ENCODE peak calls at places on chromosomes 7 and 10, in six cellular contexts. D is PC-3, A is GM12878, I is GM23338, Z is SK-N-SH, M is HCT116. E is an unnamed sample.

GRCh38 chr7:30936650-30937245 is 25.1 kb downstream of the AQP1 start:
- DNase-seq in D (no peak), A (no peak), I (no peak), Z (peak; percentile 14), M (no peak), E (no peak)

GRCh38 chr10:78921906-78922305 is 146.9 kb upstream of the ZMIZ1 start:
- DNase-seq in D (no peak), A (no peak), I (no peak), Z (no peak), M (no peak), E (no peak)

GRCh38 chr7:97835296-97836138 is 36.7 kb downstream of the ASNS start:
- DNase-seq in D (peak; percentile 79), A (peak; percentile 9), I (peak; percentile 86), Z (peak; percentile 61), M (peak; percentile 50), E (peak; percentile 71)

GRCh38 chr7:52843436-52843835 is 192.0 kb upstream of the POM121L12 start:
- DNase-seq in D (no peak), A (no peak), I (no peak), Z (no peak), M (no peak), E (no peak)

GRCh38 chr10:71391701-71392100 is 5.0 kb upstream of the CDH23 start:
- DNase-seq in D (no peak), A (no peak), I (no peak), Z (no peak), M (no peak), E (no peak)

GRCh38 chr10:99983280-99983988 is 26.3 kb downstream of the DNMBP start:
- DNase-seq in D (no peak), A (peak; percentile 48), I (no peak), Z (peak; percentile 73), M (no peak), E (no peak)

GRCh38 chr7:80583901-80584300 is 54.5 kb upstream of the CD36 start:
- DNase-seq in D (no peak), A (no peak), I (no peak), Z (no peak), M (no peak), E (no peak)

GRCh38 chr10:62620491-62620890 is 184.0 kb upstream of the ADO start:
- DNase-seq in D (no peak), A (no peak), I (no peak), Z (no peak), M (no peak), E (no peak)

GRCh38 chr7:101085000-101085948 is at the start of gene TRIM56:
- DNase-seq in D (peak; percentile 95), A (peak; percentile 49), I (peak; percentile 86), Z (peak; percentile 75), M (peak; percentile 46), E (peak; percentile 89)

GRCh38 chr10:78934499-78934898 is 134.3 kb upstream of the ZMIZ1 start:
- DNase-seq in D (no peak), A (no peak), I (no peak), Z (no peak), M (no peak), E (no peak)

GRCh38 chr7:25360471-25360870 is 132.2 kb upstream of the NPVF start:
- DNase-seq in D (no peak), A (no peak), I (no peak), Z (no peak), M (no peak), E (no peak)

GRCh38 chr10:71605263-71605962 is 114.2 kb downstream of the C10orf105 start:
- DNase-seq in D (no peak), A (no peak), I (no peak), Z (no peak), M (no peak), E (no peak)

GRCh38 chr7:141708053-141708452 is at the start of gene WEE2:
- DNase-seq in D (no peak), A (no peak), I (no peak), Z (no peak), M (no peak), E (no peak)

DNA sequence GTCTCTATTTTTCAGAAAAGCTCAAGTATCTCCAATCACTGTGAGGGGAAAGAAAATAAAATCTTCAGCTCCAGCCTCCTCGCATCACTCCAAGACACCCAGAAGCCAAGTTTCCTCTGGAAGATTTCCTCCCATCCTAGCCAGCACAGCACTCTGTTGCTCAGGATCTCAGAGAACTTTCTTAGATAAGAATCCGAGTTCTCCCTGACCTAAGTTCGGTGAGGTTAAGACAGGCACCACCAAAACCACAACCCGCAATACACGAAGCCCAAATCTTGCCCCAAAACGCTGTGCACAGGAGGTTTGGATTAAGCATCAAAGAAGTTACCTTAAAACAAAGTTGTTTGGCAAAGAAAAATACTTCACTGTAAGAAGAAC is 4.2 kb downstream of the FAM53B start:
- DNase-seq in D (no peak), A (no peak), I (peak; percentile 35), Z (no peak), M (no peak), E (no peak)
- H3K4me3 ChIP-seq in D (peak overlapping the region; percentile 92), A (peak overlapping the region; percentile 84), I (peak overlapping the region; percentile 21), Z (no peak overlapping the region), M (no peak overlapping the region), E (no peak overlapping the region)

GRCh38 chr10:94500063-94500462 is 45.5 kb upstream of the HELLS start:
- DNase-seq in D (peak; percentile 5), A (no peak), I (peak; percentile 36), Z (peak; percentile 15), M (no peak), E (no peak)
- TF ChIP-seq CTCF in D (peak; percentile 59), A (peak; percentile 7), I (peak; percentile 63), Z (peak; percentile 54), M (peak; percentile 69), E (peak; percentile 3)

GRCh38 chr10:97538401-97538800 is 34.2 kb upstream of the ANKRD2 start:
- DNase-seq in D (no peak), A (no peak), I (no peak), Z (no peak), M (no peak), E (no peak)
- H2AFZ ChIP-seq in D (no peak overlapping the region), A (no peak overlapping the region), I (no peak overlapping the region), Z (no peak overlapping the region), M (no peak overlapping the region), E (no peak overlapping the region)

DNA sequence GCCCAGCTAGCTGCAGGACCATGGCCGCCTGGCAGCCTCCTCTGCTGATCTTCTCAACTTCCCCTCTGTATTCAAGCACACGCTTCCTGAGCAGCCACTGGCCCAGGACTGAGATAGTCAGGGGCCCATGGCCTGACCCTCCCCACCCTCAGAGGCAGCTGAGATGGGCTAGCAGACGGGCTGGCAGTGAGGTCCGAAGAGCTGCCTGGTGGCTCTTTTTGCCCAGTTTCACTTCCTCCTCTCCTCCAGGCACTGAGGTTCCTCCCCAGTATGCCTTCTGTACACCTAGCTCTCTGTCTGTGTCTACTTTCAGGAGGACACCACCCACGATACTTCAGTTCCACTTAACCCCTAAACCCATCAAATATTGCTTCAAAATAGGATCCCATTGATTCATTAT is 395.6 kb downstream of the TNS3 start:
- DNase-seq in D (no peak), A (peak; percentile 25), I (no peak), Z (no peak), M (no peak), E (peak; percentile 60)
- H3K4me3 ChIP-seq in D (no peak overlapping the region), A (no peak overlapping the region), I (no peak overlapping the region), Z (no peak overlapping the region), M (no peak overlapping the region), E (no peak overlapping the region)

GRCh38 chr7:140643416-140643815 is 2.8 kb upstream of the DENND2A start:
- DNase-seq in D (no peak), A (no peak), I (no peak), Z (no peak), M (no peak), E (no peak)

GRCh38 chr7:140641532-140642191 is 1.0 kb upstream of the DENND2A start:
- DNase-seq in D (no peak), A (no peak), I (peak; percentile 59), Z (no peak), M (no peak), E (no peak)

GRCh38 chr7:140646931-140647647 is 6.5 kb upstream of the DENND2A start:
- DNase-seq in D (no peak), A (no peak), I (peak; percentile 90), Z (peak; percentile 90), M (peak; percentile 50), E (peak; percentile 57)

GRCh38 chr7:140640727-140641531 is at the start of gene DENND2A:
- DNase-seq in D (peak; percentile 48), A (no peak), I (peak; percentile 90), Z (peak; percentile 99), M (no peak), E (no peak)

DNA sequence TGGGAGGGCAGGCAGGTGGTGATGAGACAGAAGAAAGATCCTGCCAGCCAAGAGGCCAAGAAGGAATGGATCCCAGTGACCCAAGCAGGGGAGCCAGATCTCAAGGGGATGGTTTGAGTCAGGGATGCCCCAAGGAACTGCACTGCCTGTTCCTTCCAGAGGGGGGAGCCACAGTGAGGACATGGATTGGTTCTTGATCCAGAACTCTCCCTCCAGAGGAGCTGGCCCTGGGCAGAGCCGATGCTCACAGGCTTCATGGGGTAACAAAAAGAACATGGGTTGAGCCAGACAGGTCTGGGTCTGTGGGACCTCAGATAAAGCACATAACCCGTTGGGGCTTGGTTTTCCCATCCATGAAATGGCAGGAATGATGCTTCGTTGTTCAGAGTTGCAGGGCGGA is 4.6 kb upstream of the DENND2A start:
- DNase-seq in D (no peak), A (no peak), I (peak; percentile 80), Z (peak; percentile 54), M (no peak), E (no peak)
- TF ChIP-seq CTCF in D (peak; percentile 51), A (no peak), I (peak; percentile 86), Z (peak; percentile 58), M (peak; percentile 70), E (peak; percentile 41)

DNA sequence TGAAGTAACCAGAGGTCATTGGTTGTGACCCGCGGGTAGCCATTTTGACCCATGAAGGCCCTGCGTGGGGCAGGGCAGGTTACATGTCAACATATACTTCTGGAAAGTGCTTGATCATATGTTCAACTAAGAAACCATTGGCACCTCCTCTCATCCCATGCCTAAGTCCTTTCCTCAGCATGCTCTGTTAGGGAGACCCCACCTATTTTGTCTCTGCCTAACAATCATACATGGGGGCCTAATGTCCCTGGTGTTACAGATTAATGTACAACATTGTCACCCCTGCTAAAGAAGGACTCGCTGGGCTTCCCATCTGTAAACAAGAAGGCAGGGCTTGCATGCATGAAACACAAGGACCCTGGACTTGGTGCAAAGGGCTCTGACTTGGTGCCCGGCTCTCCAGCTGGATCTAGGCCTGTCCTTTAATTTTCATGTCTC is 133.7 kb upstream of the TNS3 start:
- DNase-seq in D (no peak), A (no peak), I (no peak), Z (no peak), M (no peak), E (no peak)
- H2AFZ ChIP-seq in D (no peak overlapping the region), A (no peak overlapping the region), I (no peak overlapping the region), Z (no peak overlapping the region), M (no peak overlapping the region), E (no peak overlapping the region)

DNA sequence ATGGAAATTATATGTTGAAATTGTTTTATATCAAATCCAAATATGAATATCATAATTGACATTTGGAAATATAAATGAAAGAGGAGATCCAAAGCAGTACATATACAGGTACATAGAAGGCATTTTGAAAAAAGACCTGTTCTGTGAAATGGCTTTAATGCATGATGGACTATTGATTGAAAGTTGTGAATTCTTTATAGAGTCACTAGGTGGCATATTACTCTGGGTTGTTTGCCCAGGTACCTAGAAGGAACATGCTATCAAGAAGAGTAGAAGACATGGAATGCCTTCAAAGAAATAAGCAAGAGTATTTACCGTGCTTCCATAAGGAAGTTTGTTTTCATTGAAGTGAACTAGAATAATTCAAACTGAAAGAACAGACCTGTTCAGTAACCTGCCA is 160.0 kb upstream of the ANK3 start:
- DNase-seq in D (peak; percentile 89), A (no peak), I (peak; percentile 44), Z (no peak), M (peak; percentile 28), E (peak; percentile 55)
- H3K4me3 ChIP-seq in D (no peak overlapping the region), A (no peak overlapping the region), I (no peak overlapping the region), Z (no peak overlapping the region), M (no peak overlapping the region), E (no peak overlapping the region)